ENCODE peak calls at places on chromosomes 16 and 17, in four cellular contexts. Y is NCI-H1436, B is mammary epithelial cell, S is IMR-90. Q is an unnamed sample.

GRCh38 chr17:50314456-50315011 is 31.4 kb upstream of the XYLT2 start:
- DNase-seq in Y (no peak), S (no peak), B (no peak), Q (no peak)

GRCh38 chr17:56994009-56994792 is 16.3 kb downstream of the SCPEP1 start:
- DNase-seq in B (no peak), Y (no peak), S (peak; percentile 26), Q (no peak)

GRCh38 chr17:78366109-78366848 is 6.4 kb upstream of the SOCS3 start:
- DNase-seq in Y (no peak), B (no peak), S (no peak), Q (no peak)

GRCh38 chr16:30786936-30787612 is at the start of gene ZNF629:
- DNase-seq in B (peak; percentile 49), S (peak; percentile 57), Y (peak; percentile 67), Q (no peak)

GRCh38 chr16:28042856-28043255 is 20.7 kb downstream of the GSG1L start:
- DNase-seq in S (peak; percentile 27), B (no peak), Y (no peak), Q (no peak)

GRCh38 chr16:75043175-75043937 is 44.5 kb downstream of the ZNRF1 start:
- DNase-seq in Y (no peak), B (no peak), S (no peak), Q (no peak)

GRCh38 chr16:49452568-49452967 is 79.0 kb downstream of the C16orf78 start:
- DNase-seq in S (no peak), B (no peak), Y (peak; percentile 19), Q (no peak)

GRCh38 chr16:80041399-80041798 is 440.9 kb upstream of the MAF start:
- DNase-seq in B (no peak), S (no peak), Y (no peak), Q (no peak)

Q was measured in AG04449.